ENCODE peak calls at places on chromosome 22, in four cellular contexts. T is HCT116, H is K562, L is IMR-90. D is an unnamed sample.

GRCh38 chr22:29877620-29878019 is 5.4 kb upstream of the MTMR3 start:
- DNase-seq in T (no peak), H (no peak), L (peak; percentile 31), D (no peak)

GRCh38 chr22:30830907-30831306 is 136.2 kb downstream of the OSBP2 start:
- DNase-seq in T (peak; percentile 81), H (no peak), L (peak; percentile 97), D (no peak)

GRCh38 chr22:27260087-27260730 is 541.3 kb downstream of the MN1 start:
- DNase-seq in T (no peak), H (no peak), L (no peak), D (no peak)

GRCh38 chr22:27420817-27421361 is 380.7 kb downstream of the MN1 start:
- DNase-seq in T (no peak), H (no peak), L (peak; percentile 95), D (peak; percentile 84)

GRCh38 chr22:46810856-46811786 is 48.7 kb downstream of the TBC1D22A start:
- DNase-seq in T (no peak), H (no peak), L (no peak), D (no peak)

GRCh38 chr22:24485170-24485569 is 10.0 kb upstream of the UPB1 start:
- DNase-seq in T (no peak), H (no peak), L (no peak), D (no peak)

GRCh38 chr22:42645341-42645937 is 3.8 kb downstream of the CYB5R3 start:
- DNase-seq in T (no peak), H (no peak), L (no peak), D (peak; percentile 42)

GRCh38 chr22:27877501-27877900 is 41.6 kb downstream of the PITPNB start:
- DNase-seq in T (no peak), H (no peak), L (no peak), D (no peak)

GRCh38 chr22:27627444-27627833 is 174.1 kb downstream of the MN1 start:
- DNase-seq in T (peak; percentile 44), H (peak; percentile 45), L (no peak), D (no peak)

GRCh38 chr22:39907035-39907434 is 6.2 kb downstream of the GRAP2 start:
- DNase-seq in T (no peak), H (no peak), L (no peak), D (no peak)

GRCh38 chr22:38569181-38569971 is 607 bp downstream of the DMC1 start:
- DNase-seq in T (no peak), H (peak; percentile 15), L (no peak), D (peak; percentile 16)

GRCh38 chr22:48321986-48322545 is 1505.6 kb downstream of the BRD1 start:
- DNase-seq in T (no peak), H (no peak), L (no peak), D (no peak)

GRCh38 chr22:34599567-34599966 is 466.4 kb upstream of the ISX start:
- DNase-seq in T (no peak), H (no peak), L (no peak), D (no peak)

GRCh38 chr22:22171357-22172218 is 73.0 kb upstream of the VPREB1 start:
- DNase-seq in T (peak; percentile 45), H (peak; percentile 67), L (no peak), D (no peak)

GRCh38 chr22:39970742-39971141 is 10.5 kb downstream of the TMA7B start:
- DNase-seq in T (no peak), H (no peak), L (no peak), D (no peak)

GRCh38 chr22:26471522-26471921 is 12.1 kb downstream of the HPS4 start:
- DNase-seq in T (peak; percentile 47), H (no peak), L (peak; percentile 83), D (no peak)

GRCh38 chr22:45376009-45376408 is 37.4 kb downstream of the SMC1B start:
- DNase-seq in T (no peak), H (no peak), L (no peak), D (no peak)

GRCh38 chr22:32552540-32552939 is 77.9 kb downstream of the FBXO7 start:
- DNase-seq in T (no peak), H (no peak), L (no peak), D (no peak)

GRCh38 chr22:17772963-17773605 is 1.2 kb downstream of the BID start:
- DNase-seq in T (no peak), H (no peak), L (peak; percentile 56), D (no peak)
- H3K27ac ChIP-seq in T (peak overlapping the region; percentile 87), H (peak overlapping the region; percentile 81), L (peak overlapping the region; percentile 25), D (no peak overlapping the region)

GRCh38 chr22:17373839-17374238 is 4.6 kb downstream of the CECR2 start:
- DNase-seq in T (no peak), H (no peak), L (no peak), D (no peak)
- H3K9me3 ChIP-seq in T (no peaks in the 10 kb centered on the region), H (no peaks in the 10 kb centered on the region), L (no peaks in the 10 kb centered on the region), D (no peaks in the 10 kb centered on the region)

GRCh38 chr22:20957691-20958440 is 9.2 kb upstream of the AIFM3 start:
- DNase-seq in T (no peak), H (no peak), L (no peak), D (peak; percentile 33)
- H3K27ac ChIP-seq in T (peak overlapping the region; percentile 96), H (no peak overlapping the region), L (no peak overlapping the region), D (peak overlapping the region; percentile 23)

GRCh38 chr22:49629024-49629570 is 198.6 kb downstream of the BRD1 start:
- DNase-seq in T (no peak), H (no peak), L (no peak), D (no peak)

GRCh38 chr22:49626361-49627216 is 201.1 kb downstream of the BRD1 start:
- DNase-seq in T (no peak), H (no peak), L (no peak), D (no peak)

GRCh38 chr22:49627217-49628181 is 200.2 kb downstream of the BRD1 start:
- DNase-seq in T (no peak), H (no peak), L (no peak), D (no peak)

GRCh38 chr22:49629586-49630447 is 197.9 kb downstream of the BRD1 start:
- DNase-seq in T (no peak), H (no peak), L (no peak), D (no peak)

GRCh38 chr22:49628351-49629023 is 199.2 kb downstream of the BRD1 start:
- DNase-seq in T (no peak), H (no peak), L (no peak), D (no peak)
- H3K9me3 ChIP-seq in T (no peaks in the 10 kb centered on the region), H (no peaks in the 10 kb centered on the region), L (peaks cover 8% of the 10 kb centered on the region), D (no peaks in the 10 kb centered on the region)

DNA sequence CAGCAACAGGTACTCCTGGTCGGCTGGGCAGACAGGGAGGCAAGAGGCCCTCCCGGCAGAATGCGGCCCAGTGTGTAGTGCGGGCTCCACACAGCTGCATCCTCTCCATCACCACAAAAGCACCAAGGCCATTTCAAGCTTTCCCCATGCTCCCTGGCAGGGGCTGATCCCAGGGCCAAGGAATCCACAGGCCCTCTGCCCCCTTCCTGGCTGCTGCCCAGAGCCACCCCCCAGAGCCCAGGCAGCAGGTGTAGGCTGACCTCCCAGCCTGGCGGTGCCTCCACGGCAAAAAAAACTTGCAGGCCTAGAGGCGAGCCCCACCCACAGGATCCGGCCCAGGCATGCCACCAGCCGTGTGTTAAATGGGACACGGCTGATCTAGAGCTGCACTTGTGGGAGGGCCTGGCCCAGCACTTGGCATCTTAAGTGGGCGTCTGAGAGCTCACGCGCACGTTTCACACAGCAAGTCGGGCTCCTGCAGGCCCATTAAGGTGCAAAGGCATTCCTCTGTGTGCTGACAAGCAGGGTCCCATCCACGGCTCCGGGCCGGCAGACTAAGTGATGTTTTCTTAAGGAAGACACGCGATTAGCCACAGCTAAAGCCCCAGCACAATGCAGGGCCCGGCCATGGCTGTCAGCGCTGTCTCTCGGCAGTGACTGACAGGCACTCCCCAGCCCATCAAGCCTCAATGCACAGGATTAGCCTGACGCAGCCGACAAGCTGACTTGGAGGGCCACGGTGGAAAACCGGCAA is 19.8 kb upstream of the GNB1L start:
- DNase-seq in T (no peak), H (no peak), L (no peak), D (peak; percentile 41)
- H3K27ac ChIP-seq in T (no peak overlapping the region), H (no peak overlapping the region), L (no peak overlapping the region), D (peak overlapping the region; percentile 59)

D was measured in left ventricle myocardium inferior.